ENCODE peak calls at places on chromosomes 11 and 22, in eight cellular contexts. D is IMR-90, E is K562, C is WTC11, I is A549, V is HepG2, M is GM12878, Z is SK-N-SH. Q is an unnamed sample.

GRCh38 chr11:1271927-1272326 is 37.5 kb downstream of the TOLLIP start:
- DNase-seq in D (no peak), E (no peak), C (no peak), I (no peak), V (no peak), M (no peak), Z (no peak), Q (no peak)

GRCh38 chr11:2857918-2858317 is 27.7 kb downstream of the CDKN1C start:
- DNase-seq in D (no peak), E (no peak), C (no peak), I (no peak), V (no peak), M (no peak), Z (peak), Q (no peak)

GRCh38 chr11:32527191-32527590 is 56.4 kb upstream of the EIF3M start:
- DNase-seq in D (no peak), E (no peak), C (no peak), I (no peak), V (no peak), M (no peak), Z (no peak), Q (no peak)

GRCh38 chr22:27336151-27337090 is 465.1 kb downstream of the MN1 start:
- DNase-seq in D (no peak), E (no peak), C (no peak), I (no peak), V (no peak), M (no peak), Z (no peak), Q (no peak)

GRCh38 chr11:75287579-75287978 is 47.0 kb downstream of the TPBGL start:
- DNase-seq in D (no peak), E (no peak), C (no peak), I (no peak), V (no peak), M (no peak), Z (no peak), Q (no peak)

GRCh38 chr11:2424811-2425495 is 19.4 kb downstream of the TRPM5 start:
- DNase-seq in D (no peak), E (no peak), C (no peak), I (no peak), V (no peak), M (no peak), Z (no peak), Q (no peak)

GRCh38 chr22:46481386-46481785 is 56.0 kb downstream of the CELSR1 start:
- DNase-seq in D (no peak), E (no peak), C (no peak), I (no peak), V (no peak), M (no peak), Z (no peak), Q (no peak)

GRCh38 chr11:114876231-114876630 is 197.9 kb downstream of the NXPE2 start:
- DNase-seq in D (no peak), E (no peak), C (no peak), I (no peak), V (no peak), M (no peak), Z (no peak), Q (no peak)

GRCh38 chr11:78978831-78979230 is 404.2 kb upstream of the NARS2 start:
- DNase-seq in D (no peak), E (no peak), C (no peak), I (no peak), V (no peak), M (no peak), Z (no peak), Q (no peak)

GRCh38 chr11:112012877-112013276 is 12.3 kb upstream of the DLAT start:
- DNase-seq in D (peak), E (peak), C (no peak), I (no peak), V (peak), M (no peak), Z (no peak), Q (no peak)

GRCh38 chr11:1102221-1102971 is 27.7 kb downstream of the MUC2 start:
- DNase-seq in D (no peak), E (no peak), C (no peak), I (no peak), V (no peak), M (no peak), Z (no peak), Q (no peak)

GRCh38 chr11:235180-235997 is 753 bp downstream of the SIRT3 start:
- DNase-seq in D (peak), E (no peak), C (no peak), I (no peak), V (no peak), M (no peak), Z (no peak), Q (no peak)

GRCh38 chr11:119741369-119742262 is 12.6 kb upstream of the NECTIN1 start:
- DNase-seq in D (no peak), E (peak), C (peak), I (peak), V (peak), M (no peak), Z (no peak), Q (peak)

GRCh38 chr11:69040581-69041260 is 8.0 kb upstream of the TPCN2 start:
- DNase-seq in D (peak), E (no peak), C (no peak), I (no peak), V (no peak), M (no peak), Z (no peak), Q (no peak)

GRCh38 chr11:61922539-61922938 is 5.2 kb upstream of the RAB3IL1 start:
- DNase-seq in D (peak), E (peak), C (no peak), I (no peak), V (no peak), M (no peak), Z (peak), Q (peak)

GRCh38 chr22:24460418-24461089 is 33.2 kb downstream of the ADORA2A start:
- DNase-seq in D (peak), E (no peak), C (no peak), I (no peak), V (peak), M (peak), Z (no peak), Q (no peak)
- TF ChIP-seq USF2 in D (no peak), E (no peak), C (no peak), I (no peak), V (no peak), M (no peak), Z (no peak), Q (no peak)

GRCh38 chr22:50665212-50665611 is 7.4 kb upstream of the SHANK3 start:
- DNase-seq in D (no peak), E (no peak), C (no peak), I (no peak), V (no peak), M (no peak), Z (no peak), Q (no peak)

GRCh38 chr22:50670513-50670912 is 2.1 kb upstream of the SHANK3 start:
- DNase-seq in D (no peak), E (no peak), C (no peak), I (no peak), V (no peak), M (no peak), Z (no peak), Q (no peak)

GRCh38 chr22:50670914-50671538 is 1.6 kb upstream of the SHANK3 start:
- DNase-seq in D (no peak), E (no peak), C (no peak), I (no peak), V (no peak), M (no peak), Z (no peak), Q (no peak)

GRCh38 chr22:50660306-50660705 is 12.3 kb upstream of the SHANK3 start:
- DNase-seq in D (no peak), E (no peak), C (no peak), I (no peak), V (no peak), M (no peak), Z (no peak), Q (no peak)

DNA sequence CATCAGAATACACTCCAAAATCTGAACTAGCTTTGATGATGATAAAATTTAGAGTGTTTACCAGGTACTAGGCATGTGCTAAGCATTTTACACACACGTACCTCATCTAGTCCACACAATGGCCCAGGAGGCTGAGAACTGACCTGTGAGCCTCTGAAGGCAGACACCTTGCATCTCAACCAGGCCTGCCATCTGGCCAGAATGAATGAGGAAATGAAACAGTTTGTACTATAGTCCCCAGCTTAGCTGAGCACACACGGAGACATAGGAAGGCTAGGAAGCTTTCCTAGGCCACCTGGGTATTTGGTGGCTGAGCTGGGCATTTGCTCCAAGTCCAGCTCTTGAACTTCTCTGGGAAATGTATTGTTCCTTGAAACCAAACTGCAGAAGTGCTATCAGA is 6.9 kb upstream of the SHANK3 start:
- DNase-seq in D (no peak), E (no peak), C (no peak), I (no peak), V (no peak), M (no peak), Z (no peak), Q (no peak)
- TF ChIP-seq USF2 in D (no peak), E (no peak), C (no peak), I (no peak), V (no peak), M (no peak), Z (no peak), Q (no peak)

DNA sequence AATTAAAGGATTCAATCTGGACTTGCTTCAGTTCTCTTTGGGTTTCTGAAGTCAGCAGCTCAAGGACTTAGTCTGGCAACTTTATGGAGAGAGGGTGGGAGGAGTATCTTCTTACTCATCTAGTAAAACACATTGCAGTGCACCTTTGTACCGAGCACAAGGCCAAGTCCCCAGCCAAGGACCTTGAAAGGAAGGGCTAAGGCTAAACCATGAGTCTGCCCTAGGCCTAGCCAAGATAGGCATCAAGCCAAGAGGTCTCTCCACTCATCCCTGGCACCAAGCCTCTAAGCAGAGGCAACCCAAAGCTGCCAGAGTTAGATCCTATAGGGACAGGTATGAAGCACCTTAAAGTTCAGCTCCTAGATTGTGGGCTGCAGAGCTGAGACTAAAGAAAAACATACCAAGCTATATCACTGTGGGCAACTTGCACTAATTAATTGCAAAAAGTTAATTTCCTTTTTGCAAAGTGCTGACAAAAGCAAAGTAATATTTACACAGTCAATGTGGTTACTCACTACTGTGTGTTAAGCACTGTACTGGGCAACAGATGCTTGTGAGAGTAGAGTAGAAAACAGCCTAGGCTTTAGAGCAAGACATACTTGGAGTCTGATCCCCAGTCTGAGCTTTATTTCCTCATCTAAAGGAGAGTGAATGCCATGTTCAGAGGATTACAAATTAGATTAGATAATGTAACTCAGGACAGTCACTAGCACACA is 7.3 kb downstream of the COA4 start:
- DNase-seq in D (peak), E (no peak), C (no peak), I (no peak), V (no peak), M (no peak), Z (no peak), Q (no peak)
- TF ChIP-seq USF2 in D (no peak), E (no peak), C (no peak), I (no peak), V (no peak), M (no peak), Z (no peak), Q (no peak)

DNA sequence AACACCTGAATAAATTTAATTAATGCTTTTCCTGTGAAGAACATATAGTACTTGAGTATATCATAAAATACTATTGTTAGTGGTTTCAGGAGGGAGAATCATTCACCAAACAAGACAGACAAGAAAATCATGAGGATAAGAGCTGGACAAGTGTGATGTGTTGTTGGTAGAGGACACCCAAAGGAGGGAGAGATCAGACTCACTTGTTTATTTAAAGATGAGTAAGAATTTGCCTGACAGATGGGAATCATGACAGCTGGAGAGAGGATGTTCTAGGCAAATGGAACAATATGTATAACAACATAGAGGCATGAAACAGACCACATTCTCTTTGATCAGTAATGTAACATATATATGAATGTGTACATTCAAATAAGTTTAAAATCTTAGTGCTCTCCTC is 228.8 kb upstream of the SORL1-AS1 start:
- DNase-seq in D (peak), E (no peak), C (no peak), I (no peak), V (no peak), M (no peak), Z (no peak), Q (no peak)
- TF ChIP-seq USF2 in D (no peak), E (no peak), C (no peak), I (no peak), V (no peak), M (no peak), Z (no peak), Q (no peak)

GRCh38 chr11:44746894-44747293 is 20.1 kb downstream of the TSPAN18 start:
- DNase-seq in D (no peak), E (no peak), C (no peak), I (no peak), V (no peak), M (no peak), Z (peak), Q (no peak)
- TF ChIP-seq USF2 in D (no peak), E (no peak), C (no peak), I (no peak), V (no peak), M (no peak), Z (no peak), Q (no peak)

GRCh38 chr11:34313099-34313517 is 44.7 kb downstream of the ABTB2 start:
- DNase-seq in D (no peak), E (no peak), C (no peak), I (no peak), V (no peak), M (peak), Z (no peak), Q (no peak)
- TF ChIP-seq USF2 in D (no peak), E (no peak), C (no peak), I (no peak), V (no peak), M (no peak), Z (no peak), Q (no peak)

GRCh38 chr22:42655693-42656092 is 6.5 kb upstream of the CYB5R3 start:
- DNase-seq in D (no peak), E (no peak), C (no peak), I (no peak), V (no peak), M (peak), Z (no peak), Q (no peak)
- TF ChIP-seq USF2 in D (no peak), E (no peak), C (no peak), I (no peak), V (no peak), M (no peak), Z (no peak), Q (no peak)

GRCh38 chr22:23760056-23760455 is 2.7 kb upstream of the C22orf15 start:
- DNase-seq in D (no peak), E (no peak), C (no peak), I (no peak), V (no peak), M (no peak), Z (no peak), Q (no peak)

GRCh38 chr22:23763579-23764331 is 965 bp downstream of the C22orf15 start:
- DNase-seq in D (no peak), E (peak), C (peak), I (no peak), V (no peak), M (no peak), Z (peak), Q (peak)

GRCh38 chr22:23759566-23759965 is 3.2 kb upstream of the C22orf15 start:
- DNase-seq in D (no peak), E (no peak), C (no peak), I (no peak), V (no peak), M (no peak), Z (no peak), Q (no peak)

GRCh38 chr22:23764931-23765881 is 2.4 kb downstream of the C22orf15 start:
- DNase-seq in D (no peak), E (no peak), C (no peak), I (no peak), V (no peak), M (no peak), Z (no peak), Q (peak)

DNA sequence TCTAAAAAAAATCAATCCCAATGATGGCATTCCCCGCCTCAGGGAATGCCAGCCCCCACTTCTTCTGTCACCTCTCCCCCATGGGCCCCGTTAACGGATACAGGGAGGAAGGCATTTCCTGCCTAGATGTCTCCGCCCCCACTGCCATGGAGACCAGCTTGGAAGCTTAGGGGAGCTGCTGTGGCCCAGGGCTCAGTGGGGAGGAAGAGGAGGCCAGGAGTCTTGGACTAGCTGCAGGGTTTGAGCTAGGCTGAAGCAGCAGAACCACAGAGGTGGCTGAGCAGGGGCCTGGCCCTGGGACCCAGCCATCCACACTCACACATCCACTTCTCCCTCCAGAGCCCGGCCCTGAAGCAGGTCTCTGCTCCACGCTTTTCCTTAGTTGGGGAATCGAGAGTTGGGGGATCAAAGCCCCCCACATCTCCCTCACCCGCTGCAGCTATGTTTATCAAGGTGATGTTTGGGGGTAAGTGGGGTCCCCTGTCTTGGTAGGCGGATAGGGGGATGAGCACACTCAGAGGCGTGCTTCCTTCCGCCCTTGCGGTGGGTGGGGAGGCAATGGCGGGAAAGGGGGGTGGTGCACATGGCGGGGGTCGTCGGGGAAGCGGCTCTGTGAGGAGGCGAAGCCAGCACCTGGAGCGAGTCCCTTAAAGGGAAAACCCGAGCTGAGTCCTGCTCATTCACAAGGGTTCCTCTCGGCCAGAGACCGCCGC is at the start of gene C22orf15:
- DNase-seq in D (peak), E (no peak), C (peak), I (no peak), V (no peak), M (no peak), Z (peak), Q (no peak)
- TF ChIP-seq USF2 in D (no peak), E (no peak), C (no peak), I (no peak), V (no peak), M (no peak), Z (no peak), Q (no peak)

DNA sequence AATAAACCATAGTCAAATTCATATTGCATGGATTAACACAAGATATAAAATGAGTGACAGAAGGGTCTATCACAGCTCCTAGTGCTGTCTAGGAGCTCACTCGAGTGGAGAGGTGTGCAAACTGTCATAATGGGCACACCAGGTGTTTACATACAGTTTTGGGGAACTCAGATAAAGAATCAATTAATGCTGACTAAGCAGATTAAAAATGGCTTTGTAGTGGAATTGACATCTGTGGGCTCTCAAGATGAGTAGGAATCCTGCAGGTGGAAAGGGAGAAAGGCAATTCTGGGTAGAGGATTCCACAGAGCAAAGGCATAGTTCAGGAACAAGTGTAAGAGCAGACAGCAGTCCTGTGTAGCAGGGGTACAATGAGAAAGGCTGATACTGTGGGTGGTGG is 496.2 kb upstream of the CCDC90B start:
- DNase-seq in D (no peak), E (no peak), C (no peak), I (no peak), V (no peak), M (no peak), Z (no peak), Q (no peak)
- TF ChIP-seq USF2 in D (no peak), E (no peak), C (no peak), I (no peak), V (no peak), M (no peak), Z (no peak), Q (no peak)

Q was measured in H1.